ENCODE peak calls at places on chromosomes 4 and X, in four cellular contexts. X is GM18507, G is amniotic stem cell, Y is MM.1S. N is an unnamed sample.
A peak's percentile ranks its signal among the peaks of the same experiment; 100 is the strongest.

GRCh38 chr4:146959692-146960091 is 14.0 kb upstream of the TTC29 start:
- DNase-seq in X (no peak), Y (no peak), G (no peak), N (no peak)

GRCh38 chr4:109588176-109588575 is 28.1 kb downstream of the MCUB start:
- DNase-seq in X (peak; percentile 20), Y (no peak), G (no peak), N (peak; percentile 26)

GRCh38 chr4:48122756-48123155 is 11.3 kb downstream of the TXK start:
- DNase-seq in X (no peak), G (no peak), Y (no peak), N (no peak)

GRCh38 chr4:100894339-100894870 is 376.6 kb upstream of the EMCN start:
- DNase-seq in X (no peak), Y (no peak), G (no peak), N (no peak)

GRCh38 chr4:126354784-126355183 is 1040.0 kb downstream of the FAT4 start:
- DNase-seq in Y (no peak), X (no peak), G (no peak), N (no peak)

GRCh38 chrX:154419688-154420401 is 8.5 kb downstream of the TAFAZZIN start:
- DNase-seq in Y (no peak), X (no peak), G (no peak), N (no peak)

GRCh38 chrX:32842053-32842452 is 369.3 kb downstream of the DMD start:
- DNase-seq in G (no peak), X (no peak), Y (no peak), N (no peak)

GRCh38 chr4:126851391-126851790 is 781.4 kb upstream of the INTU start:
- DNase-seq in G (no peak), X (no peak), Y (no peak), N (no peak)

GRCh38 chrX:37075892-37076595 is 67.9 kb downstream of the FAM47C start:
- DNase-seq in G (no peak), X (no peak), Y (no peak), N (no peak)

GRCh38 chrX:70592091-70592490 is 147.5 kb downstream of the DLG3 start:
- DNase-seq in G (peak; percentile 57), Y (no peak), X (no peak), N (no peak)

GRCh38 chrX:130264573-130264972 is 4.1 kb downstream of the ZNF280C start:
- DNase-seq in Y (peak; percentile 31), G (no peak), X (no peak), N (no peak)

GRCh38 chr4:101346312-101346561 is 1.1 kb downstream of the PPP3CA start:
- DNase-seq in G (no peak), Y (no peak), X (no peak), N (peak; percentile 25)

GRCh38 chrX:19121898-19122640 is at the start of gene ADGRG2:
- DNase-seq in G (no peak), X (peak; percentile 0), Y (no peak), N (peak; percentile 15)

GRCh38 chr4:43048570-43048969 is 156.1 kb downstream of the GRXCR1 start:
- DNase-seq in Y (no peak), G (no peak), X (no peak), N (no peak)

GRCh38 chr4:183200453-183200852 is 101.4 kb downstream of the WWC2 start:
- DNase-seq in G (no peak), X (no peak), Y (no peak), N (no peak)

GRCh38 chr4:139115226-139115625 is 61.8 kb downstream of the ELF2 start:
- DNase-seq in Y (no peak), G (no peak), X (no peak), N (no peak)

N was measured in GM12891.